ENCODE peak calls at places on chromosomes 1 and 21, in ten cellular contexts. One of them, this sample, is unnamed.

GRCh38 chr21:31011412-31011811 is 26.9 kb downstream of the KRTAP19-8 start:
- DNase-seq in transverse colon: peak
- DNase-seq in BJ: no peak
- DNase-seq in IMR-90: no peak
- DNase-seq in A673: no peak
- DNase-seq in AG09309: no peak
- DNase-seq in stomach: no peak
- DNase-seq in MM.1S: no peak
- DNase-seq in OCI-LY7: no peak
- DNase-seq in thoracic aorta: no peak
- DNase-seq in this sample: no peak

GRCh38 chr1:66243548-66244130 is 290.3 kb upstream of the SGIP1 start:
- DNase-seq in transverse colon: no peak
- DNase-seq in BJ: no peak
- DNase-seq in IMR-90: peak
- DNase-seq in A673: no peak
- DNase-seq in AG09309: no peak
- DNase-seq in stomach: no peak
- DNase-seq in MM.1S: peak
- DNase-seq in OCI-LY7: no peak
- DNase-seq in thoracic aorta: no peak
- DNase-seq in this sample: peak

GRCh38 chr1:78743626-78744025 is 94.0 kb downstream of the IFI44 start:
- DNase-seq in transverse colon: no peak
- DNase-seq in BJ: no peak
- DNase-seq in IMR-90: peak
- DNase-seq in A673: peak
- DNase-seq in AG09309: peak
- DNase-seq in stomach: no peak
- DNase-seq in MM.1S: no peak
- DNase-seq in OCI-LY7: no peak
- DNase-seq in thoracic aorta: no peak
- DNase-seq in this sample: peak

GRCh38 chr1:46719689-46720088 is 775 bp upstream of the EFCAB14 start:
- DNase-seq in transverse colon: peak
- DNase-seq in BJ: no peak
- DNase-seq in IMR-90: no peak
- DNase-seq in A673: no peak
- DNase-seq in AG09309: no peak
- DNase-seq in stomach: peak
- DNase-seq in MM.1S: no peak
- DNase-seq in OCI-LY7: no peak
- DNase-seq in thoracic aorta: no peak
- DNase-seq in this sample: no peak

GRCh38 chr1:68623700-68624099 is 126.8 kb upstream of the DEPDC1 start:
- DNase-seq in transverse colon: no peak
- DNase-seq in BJ: no peak
- DNase-seq in IMR-90: no peak
- DNase-seq in A673: no peak
- DNase-seq in AG09309: no peak
- DNase-seq in stomach: no peak
- DNase-seq in MM.1S: no peak
- DNase-seq in OCI-LY7: no peak
- DNase-seq in thoracic aorta: no peak
- DNase-seq in this sample: peak

GRCh38 chr1:231210126-231210525 is 30.9 kb upstream of the GNPAT start:
- DNase-seq in transverse colon: no peak
- DNase-seq in BJ: no peak
- DNase-seq in IMR-90: no peak
- DNase-seq in A673: no peak
- DNase-seq in AG09309: no peak
- DNase-seq in stomach: no peak
- DNase-seq in MM.1S: no peak
- DNase-seq in OCI-LY7: no peak
- DNase-seq in thoracic aorta: no peak
- DNase-seq in this sample: no peak

GRCh38 chr1:196143602-196144342 is 464.5 kb downstream of the KCNT2 start:
- DNase-seq in transverse colon: no peak
- DNase-seq in BJ: no peak
- DNase-seq in IMR-90: no peak
- DNase-seq in A673: peak
- DNase-seq in AG09309: no peak
- DNase-seq in stomach: no peak
- DNase-seq in MM.1S: no peak
- DNase-seq in OCI-LY7: peak
- DNase-seq in thoracic aorta: no peak
- DNase-seq in this sample: no peak

GRCh38 chr1:224619209-224619608 is 3.1 kb downstream of the CNIH3 start:
- DNase-seq in transverse colon: no peak
- DNase-seq in BJ: no peak
- DNase-seq in IMR-90: no peak
- DNase-seq in A673: no peak
- DNase-seq in AG09309: no peak
- DNase-seq in stomach: no peak
- DNase-seq in MM.1S: no peak
- DNase-seq in OCI-LY7: no peak
- DNase-seq in thoracic aorta: no peak
- DNase-seq in this sample: no peak

GRCh38 chr1:208565761-208566440 is 321.7 kb upstream of the PLXNA2 start:
- DNase-seq in transverse colon: no peak
- DNase-seq in BJ: no peak
- DNase-seq in IMR-90: no peak
- DNase-seq in A673: no peak
- DNase-seq in AG09309: no peak
- DNase-seq in stomach: no peak
- DNase-seq in MM.1S: no peak
- DNase-seq in OCI-LY7: no peak
- DNase-seq in thoracic aorta: no peak
- DNase-seq in this sample: no peak

GRCh38 chr1:181452746-181453145 is 30.6 kb upstream of the CACNA1E start:
- DNase-seq in transverse colon: no peak
- DNase-seq in BJ: no peak
- DNase-seq in IMR-90: no peak
- DNase-seq in A673: no peak
- DNase-seq in AG09309: no peak
- DNase-seq in stomach: no peak
- DNase-seq in MM.1S: no peak
- DNase-seq in OCI-LY7: no peak
- DNase-seq in thoracic aorta: no peak
- DNase-seq in this sample: no peak

GRCh38 chr1:201310986-201311355 is 27.7 kb downstream of the PKP1 start:
- DNase-seq in transverse colon: no peak
- DNase-seq in BJ: no peak
- DNase-seq in IMR-90: peak
- DNase-seq in A673: peak
- DNase-seq in AG09309: no peak
- DNase-seq in stomach: no peak
- DNase-seq in MM.1S: no peak
- DNase-seq in OCI-LY7: no peak
- DNase-seq in thoracic aorta: no peak
- DNase-seq in this sample: no peak

GRCh38 chr1:86502721-86503430 is 34.1 kb downstream of the CLCA1 start:
- DNase-seq in transverse colon: peak
- DNase-seq in BJ: no peak
- DNase-seq in IMR-90: no peak
- DNase-seq in A673: no peak
- DNase-seq in AG09309: no peak
- DNase-seq in stomach: no peak
- DNase-seq in MM.1S: peak
- DNase-seq in OCI-LY7: no peak
- DNase-seq in thoracic aorta: no peak
- DNase-seq in this sample: peak
- H3K4me3 ChIP-seq in transverse colon: peak
- H3K4me3 ChIP-seq in BJ: no peak
- H3K4me3 ChIP-seq in IMR-90: no peak
- H3K4me3 ChIP-seq in A673: no peak
- H3K4me3 ChIP-seq in AG09309: no peak
- H3K4me3 ChIP-seq in stomach: peak
- H3K4me3 ChIP-seq in MM.1S: peak
- H3K4me3 ChIP-seq in OCI-LY7: no peak
- H3K4me3 ChIP-seq in thoracic aorta: peak
- H3K4me3 ChIP-seq in this sample: no peak

GRCh38 chr1:152013664-152014237 is 20.1 kb upstream of the S100A10 start:
- DNase-seq in transverse colon: peak
- DNase-seq in BJ: no peak
- DNase-seq in IMR-90: peak
- DNase-seq in A673: peak
- DNase-seq in AG09309: no peak
- DNase-seq in stomach: peak
- DNase-seq in MM.1S: peak
- DNase-seq in OCI-LY7: peak
- DNase-seq in thoracic aorta: no peak
- DNase-seq in this sample: peak
- TF ChIP-seq CTCF in transverse colon: peak
- TF ChIP-seq CTCF in BJ: peak
- TF ChIP-seq CTCF in IMR-90: peak
- TF ChIP-seq CTCF in A673: peak
- TF ChIP-seq CTCF in AG09309: peak
- TF ChIP-seq CTCF in stomach: no peak
- TF ChIP-seq CTCF in MM.1S: peak
- TF ChIP-seq CTCF in OCI-LY7: peak
- TF ChIP-seq CTCF in thoracic aorta: no peak
- TF ChIP-seq CTCF in this sample: peak

GRCh38 chr21:16196521-16197208 is 466.9 kb downstream of the USP25 start:
- DNase-seq in transverse colon: no peak
- DNase-seq in BJ: no peak
- DNase-seq in IMR-90: no peak
- DNase-seq in A673: no peak
- DNase-seq in AG09309: no peak
- DNase-seq in stomach: no peak
- DNase-seq in MM.1S: no peak
- DNase-seq in OCI-LY7: no peak
- DNase-seq in thoracic aorta: no peak
- DNase-seq in this sample: peak
- H3K4me3 ChIP-seq in transverse colon: peak
- H3K4me3 ChIP-seq in BJ: peak
- H3K4me3 ChIP-seq in IMR-90: no peak
- H3K4me3 ChIP-seq in A673: no peak
- H3K4me3 ChIP-seq in AG09309: peak
- H3K4me3 ChIP-seq in stomach: peak
- H3K4me3 ChIP-seq in MM.1S: peak
- H3K4me3 ChIP-seq in OCI-LY7: no peak
- H3K4me3 ChIP-seq in thoracic aorta: peak
- H3K4me3 ChIP-seq in this sample: peak

GRCh38 chr1:10908266-10908665 is 104.2 kb upstream of the TARDBP start:
- DNase-seq in transverse colon: no peak
- DNase-seq in BJ: no peak
- DNase-seq in IMR-90: no peak
- DNase-seq in A673: no peak
- DNase-seq in AG09309: no peak
- DNase-seq in stomach: no peak
- DNase-seq in MM.1S: no peak
- DNase-seq in OCI-LY7: no peak
- DNase-seq in thoracic aorta: no peak
- DNase-seq in this sample: no peak

GRCh38 chr1:10911274-10912166 is 100.9 kb upstream of the TARDBP start:
- DNase-seq in transverse colon: no peak
- DNase-seq in BJ: no peak
- DNase-seq in IMR-90: no peak
- DNase-seq in A673: no peak
- DNase-seq in AG09309: no peak
- DNase-seq in stomach: no peak
- DNase-seq in MM.1S: no peak
- DNase-seq in OCI-LY7: no peak
- DNase-seq in thoracic aorta: no peak
- DNase-seq in this sample: no peak

GRCh38 chr1:10912441-10912840 is 100.0 kb upstream of the TARDBP start:
- DNase-seq in transverse colon: no peak
- DNase-seq in BJ: no peak
- DNase-seq in IMR-90: no peak
- DNase-seq in A673: no peak
- DNase-seq in AG09309: no peak
- DNase-seq in stomach: no peak
- DNase-seq in MM.1S: no peak
- DNase-seq in OCI-LY7: no peak
- DNase-seq in thoracic aorta: no peak
- DNase-seq in this sample: no peak

GRCh38 chr1:10910490-10911273 is 101.8 kb upstream of the TARDBP start:
- DNase-seq in transverse colon: no peak
- DNase-seq in BJ: no peak
- DNase-seq in IMR-90: no peak
- DNase-seq in A673: no peak
- DNase-seq in AG09309: no peak
- DNase-seq in stomach: no peak
- DNase-seq in MM.1S: no peak
- DNase-seq in OCI-LY7: peak
- DNase-seq in thoracic aorta: no peak
- DNase-seq in this sample: peak

DNA sequence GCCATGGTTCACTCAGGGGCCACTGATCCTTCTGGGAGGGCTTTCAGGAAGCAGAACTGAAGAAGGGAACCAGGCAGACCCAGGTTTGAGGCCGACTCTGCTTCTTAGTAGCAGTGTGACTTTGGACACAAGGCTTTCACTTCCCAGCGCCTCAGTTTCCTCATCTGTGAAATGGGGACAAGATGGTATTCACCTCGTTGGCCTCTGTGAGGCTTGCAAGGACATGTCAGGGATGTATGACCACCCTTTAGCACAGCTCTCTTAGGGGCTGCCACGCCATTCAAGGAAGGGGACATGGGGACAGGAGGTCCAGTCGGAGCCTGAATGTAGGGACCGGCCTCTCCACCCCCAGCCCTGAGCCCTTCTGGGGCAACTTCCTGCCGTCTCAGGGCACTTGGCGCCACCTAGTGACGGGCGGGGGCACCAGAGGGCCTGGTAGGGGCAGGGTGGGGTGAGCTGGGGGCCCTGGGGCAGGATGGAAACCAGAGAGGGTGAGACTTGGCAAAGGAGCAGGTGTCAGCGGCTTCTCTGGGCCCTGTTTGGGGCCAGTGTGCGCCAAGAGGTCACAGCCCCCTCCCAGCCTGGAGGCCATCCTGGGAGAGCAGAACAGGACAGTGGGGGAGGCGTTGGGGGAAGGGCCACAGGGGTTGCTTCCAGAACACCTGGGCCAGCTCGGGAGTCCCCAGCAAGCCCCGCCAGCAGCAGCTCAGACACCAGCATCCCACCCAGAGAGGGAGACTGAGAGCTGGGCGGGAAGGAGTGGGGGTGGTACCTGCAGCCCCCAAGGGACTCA is 102.6 kb upstream of the TARDBP start:
- DNase-seq in transverse colon: peak
- DNase-seq in BJ: no peak
- DNase-seq in IMR-90: no peak
- DNase-seq in A673: peak
- DNase-seq in AG09309: no peak
- DNase-seq in stomach: peak
- DNase-seq in MM.1S: peak
- DNase-seq in OCI-LY7: peak
- DNase-seq in thoracic aorta: no peak
- DNase-seq in this sample: peak
- TF ChIP-seq CTCF in transverse colon: peak
- TF ChIP-seq CTCF in BJ: peak
- TF ChIP-seq CTCF in IMR-90: peak
- TF ChIP-seq CTCF in A673: peak
- TF ChIP-seq CTCF in AG09309: peak
- TF ChIP-seq CTCF in stomach: no peak
- TF ChIP-seq CTCF in MM.1S: peak
- TF ChIP-seq CTCF in OCI-LY7: peak
- TF ChIP-seq CTCF in thoracic aorta: peak
- TF ChIP-seq CTCF in this sample: peak

This sample was measured in fibroblast of the aortic adventitia.